ENCODE peak calls at places on chromosomes 5 and 9, in nine cellular contexts. One of them, this sample, is unnamed.

GRCh38 chr5:178525906-178526732 is 64.1 kb downstream of the COL23A1 start:
- DNase-seq in lower lobe of right lung: no peak
- DNase-seq in right lobe of liver: peak; percentile 36
- DNase-seq in psoas muscle: no peak
- DNase-seq in colonic mucosa: no peak
- DNase-seq in ovary: no peak
- DNase-seq in tibial artery: no peak
- DNase-seq in keratinocyte: no peak
- DNase-seq in fibroblast of lung: no peak
- DNase-seq in this sample: no peak

GRCh38 chr5:66554211-66554610 is 42.0 kb upstream of the MAST4 start:
- DNase-seq in lower lobe of right lung: no peak
- DNase-seq in right lobe of liver: no peak
- DNase-seq in psoas muscle: no peak
- DNase-seq in colonic mucosa: no peak
- DNase-seq in ovary: no peak
- DNase-seq in tibial artery: no peak
- DNase-seq in keratinocyte: peak; percentile 92
- DNase-seq in fibroblast of lung: peak; percentile 93
- DNase-seq in this sample: peak; percentile 99

GRCh38 chr5:62771331-62771730 is 192.7 kb downstream of the LRRC70 start:
- DNase-seq in lower lobe of right lung: no peak
- DNase-seq in right lobe of liver: no peak
- DNase-seq in psoas muscle: no peak
- DNase-seq in colonic mucosa: no peak
- DNase-seq in ovary: no peak
- DNase-seq in tibial artery: no peak
- DNase-seq in keratinocyte: no peak
- DNase-seq in fibroblast of lung: no peak
- DNase-seq in this sample: no peak

GRCh38 chr5:56200856-56201638 is 32.1 kb downstream of the ANKRD55 start:
- DNase-seq in lower lobe of right lung: peak; percentile 53
- DNase-seq in right lobe of liver: peak; percentile 69
- DNase-seq in psoas muscle: no peak
- DNase-seq in colonic mucosa: peak; percentile 57
- DNase-seq in ovary: peak; percentile 46
- DNase-seq in tibial artery: peak; percentile 37
- DNase-seq in keratinocyte: peak; percentile 17
- DNase-seq in fibroblast of lung: peak; percentile 64
- DNase-seq in this sample: peak; percentile 77

GRCh38 chr5:126054593-126055347 is 368.4 kb upstream of the GRAMD2B start:
- DNase-seq in lower lobe of right lung: no peak
- DNase-seq in right lobe of liver: no peak
- DNase-seq in psoas muscle: no peak
- DNase-seq in colonic mucosa: no peak
- DNase-seq in ovary: no peak
- DNase-seq in tibial artery: no peak
- DNase-seq in keratinocyte: no peak
- DNase-seq in fibroblast of lung: peak; percentile 70
- DNase-seq in this sample: no peak

GRCh38 chr5:177317959-177318377 is 6.3 kb upstream of the MXD3 start:
- DNase-seq in lower lobe of right lung: peak; percentile 77
- DNase-seq in right lobe of liver: peak; percentile 83
- DNase-seq in psoas muscle: peak; percentile 75
- DNase-seq in colonic mucosa: peak; percentile 84
- DNase-seq in ovary: no peak
- DNase-seq in tibial artery: peak; percentile 72
- DNase-seq in keratinocyte: peak; percentile 50
- DNase-seq in fibroblast of lung: peak; percentile 68
- DNase-seq in this sample: peak; percentile 77

GRCh38 chr5:40929049-40929448 is 19.8 kb downstream of the C7 start:
- DNase-seq in lower lobe of right lung: no peak
- DNase-seq in right lobe of liver: no peak
- DNase-seq in psoas muscle: no peak
- DNase-seq in colonic mucosa: no peak
- DNase-seq in ovary: no peak
- DNase-seq in tibial artery: no peak
- DNase-seq in keratinocyte: no peak
- DNase-seq in fibroblast of lung: no peak
- DNase-seq in this sample: no peak

GRCh38 chr5:33474004-33474403 is 33.2 kb downstream of the TARS1 start:
- DNase-seq in lower lobe of right lung: no peak
- DNase-seq in right lobe of liver: no peak
- DNase-seq in psoas muscle: no peak
- DNase-seq in colonic mucosa: no peak
- DNase-seq in ovary: no peak
- DNase-seq in tibial artery: no peak
- DNase-seq in keratinocyte: no peak
- DNase-seq in fibroblast of lung: no peak
- DNase-seq in this sample: no peak

GRCh38 chr5:176389114-176389768 is 690 bp downstream of the HIGD2A start:
- DNase-seq in lower lobe of right lung: no peak
- DNase-seq in right lobe of liver: no peak
- DNase-seq in psoas muscle: no peak
- DNase-seq in colonic mucosa: no peak
- DNase-seq in ovary: no peak
- DNase-seq in tibial artery: no peak
- DNase-seq in keratinocyte: no peak
- DNase-seq in fibroblast of lung: no peak
- DNase-seq in this sample: no peak

GRCh38 chr5:95900383-95900958 is 61.2 kb downstream of the ELL2 start:
- DNase-seq in lower lobe of right lung: no peak
- DNase-seq in right lobe of liver: no peak
- DNase-seq in psoas muscle: no peak
- DNase-seq in colonic mucosa: no peak
- DNase-seq in ovary: no peak
- DNase-seq in tibial artery: no peak
- DNase-seq in keratinocyte: no peak
- DNase-seq in fibroblast of lung: peak; percentile 75
- DNase-seq in this sample: no peak

GRCh38 chr5:163888366-163888765 is 382.9 kb downstream of the MAT2B start:
- DNase-seq in lower lobe of right lung: no peak
- DNase-seq in right lobe of liver: no peak
- DNase-seq in psoas muscle: no peak
- DNase-seq in colonic mucosa: no peak
- DNase-seq in ovary: no peak
- DNase-seq in tibial artery: no peak
- DNase-seq in keratinocyte: no peak
- DNase-seq in fibroblast of lung: peak; percentile 83
- DNase-seq in this sample: no peak

GRCh38 chr5:152051499-152052454 is 127.1 kb upstream of the GLRA1 start:
- DNase-seq in lower lobe of right lung: no peak
- DNase-seq in right lobe of liver: no peak
- DNase-seq in psoas muscle: no peak
- DNase-seq in colonic mucosa: no peak
- DNase-seq in ovary: no peak
- DNase-seq in tibial artery: no peak
- DNase-seq in keratinocyte: no peak
- DNase-seq in fibroblast of lung: no peak
- DNase-seq in this sample: no peak

GRCh38 chr9:133023117-133023890 is 7.5 kb upstream of the GTF3C5 start:
- DNase-seq in lower lobe of right lung: peak; percentile 67
- DNase-seq in right lobe of liver: no peak
- DNase-seq in psoas muscle: no peak
- DNase-seq in colonic mucosa: peak; percentile 64
- DNase-seq in ovary: no peak
- DNase-seq in tibial artery: peak; percentile 28
- DNase-seq in keratinocyte: no peak
- DNase-seq in fibroblast of lung: no peak
- DNase-seq in this sample: no peak

GRCh38 chr5:157167219-157167621 is 1.2 kb upstream of the GARIN3 start:
- DNase-seq in lower lobe of right lung: no peak
- DNase-seq in right lobe of liver: no peak
- DNase-seq in psoas muscle: no peak
- DNase-seq in colonic mucosa: no peak
- DNase-seq in ovary: no peak
- DNase-seq in tibial artery: no peak
- DNase-seq in keratinocyte: no peak
- DNase-seq in fibroblast of lung: peak; percentile 72
- DNase-seq in this sample: no peak

GRCh38 chr9:95511952-95512750 is 4.6 kb downstream of the PTCH1 start:
- DNase-seq in lower lobe of right lung: no peak
- DNase-seq in right lobe of liver: no peak
- DNase-seq in psoas muscle: no peak
- DNase-seq in colonic mucosa: peak; percentile 36
- DNase-seq in ovary: no peak
- DNase-seq in tibial artery: no peak
- DNase-seq in keratinocyte: no peak
- DNase-seq in fibroblast of lung: no peak
- DNase-seq in this sample: no peak
- H3K4me3 ChIP-seq in lower lobe of right lung: peak overlapping the region; percentile 86
- H3K4me3 ChIP-seq in right lobe of liver: no peak overlapping the region
- H3K4me3 ChIP-seq in psoas muscle: peak overlapping the region; percentile 87
- H3K4me3 ChIP-seq in colonic mucosa: peak overlapping the region; percentile 66
- H3K4me3 ChIP-seq in ovary: no peak overlapping the region
- H3K4me3 ChIP-seq in tibial artery: peak overlapping the region; percentile 92
- H3K4me3 ChIP-seq in keratinocyte: peak overlapping the region; percentile 94
- H3K4me3 ChIP-seq in fibroblast of lung: peak overlapping the region; percentile 84
- H3K4me3 ChIP-seq in this sample: peak overlapping the region; percentile 77

DNA sequence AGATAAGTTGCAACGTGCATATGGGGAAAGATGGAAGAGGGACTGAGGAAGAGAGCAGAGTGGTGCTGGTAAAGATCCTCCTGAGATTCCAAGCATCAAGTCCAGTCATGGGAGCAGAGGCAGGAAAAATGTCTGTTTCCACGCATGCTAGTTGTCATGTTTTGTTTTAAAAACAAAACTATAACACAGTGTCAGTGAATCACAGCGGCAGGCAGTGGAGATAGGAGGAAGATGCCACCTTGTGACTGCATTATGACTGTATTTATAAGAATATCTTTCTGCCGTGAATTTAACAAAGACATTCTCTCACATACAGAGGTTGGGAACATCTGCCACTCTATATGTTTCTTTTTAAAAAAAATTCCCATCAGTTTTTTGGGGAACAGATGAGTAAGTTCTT is 3.7 kb upstream of the SVEP1 start:
- DNase-seq in lower lobe of right lung: no peak
- DNase-seq in right lobe of liver: no peak
- DNase-seq in psoas muscle: no peak
- DNase-seq in colonic mucosa: no peak
- DNase-seq in ovary: no peak
- DNase-seq in tibial artery: no peak
- DNase-seq in keratinocyte: no peak
- DNase-seq in fibroblast of lung: no peak
- DNase-seq in this sample: no peak
- TF ChIP-seq CTCF in lower lobe of right lung: no peak
- TF ChIP-seq CTCF in right lobe of liver: no peak
- TF ChIP-seq CTCF in psoas muscle: no peak
- TF ChIP-seq CTCF in colonic mucosa: no peak
- TF ChIP-seq CTCF in ovary: no peak
- TF ChIP-seq CTCF in tibial artery: no peak
- TF ChIP-seq CTCF in keratinocyte: no peak
- TF ChIP-seq CTCF in fibroblast of lung: peak; percentile 26
- TF ChIP-seq CTCF in this sample: no peak

DNA sequence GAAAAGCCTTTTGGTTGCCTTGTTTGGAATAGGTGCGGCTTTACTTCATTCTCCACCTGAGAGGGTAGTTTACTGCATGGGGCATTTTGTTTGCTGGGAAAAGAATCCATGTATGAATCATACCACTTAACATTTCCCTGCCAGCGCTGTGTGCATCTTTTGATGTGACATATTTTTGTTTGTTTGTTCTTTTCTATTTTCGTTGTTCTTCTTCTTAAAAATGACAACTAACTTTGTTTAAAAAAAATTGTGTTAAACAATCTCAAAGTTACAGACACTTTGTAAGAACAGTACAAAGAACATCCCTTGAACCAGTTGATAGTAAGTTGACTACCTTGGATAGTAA is 113.2 kb downstream of the GCNT1 start:
- DNase-seq in lower lobe of right lung: no peak
- DNase-seq in right lobe of liver: no peak
- DNase-seq in psoas muscle: no peak
- DNase-seq in colonic mucosa: no peak
- DNase-seq in ovary: no peak
- DNase-seq in tibial artery: no peak
- DNase-seq in keratinocyte: no peak
- DNase-seq in fibroblast of lung: no peak
- DNase-seq in this sample: peak; percentile 58
- H3K4me3 ChIP-seq in lower lobe of right lung: peak overlapping the region; percentile 48
- H3K4me3 ChIP-seq in right lobe of liver: no peak overlapping the region
- H3K4me3 ChIP-seq in psoas muscle: peak overlapping the region; percentile 57
- H3K4me3 ChIP-seq in colonic mucosa: no peak overlapping the region
- H3K4me3 ChIP-seq in ovary: no peak overlapping the region
- H3K4me3 ChIP-seq in tibial artery: peak overlapping the region; percentile 48
- H3K4me3 ChIP-seq in keratinocyte: no peak overlapping the region
- H3K4me3 ChIP-seq in fibroblast of lung: peak overlapping the region; percentile 44
- H3K4me3 ChIP-seq in this sample: peak overlapping the region; percentile 34

GRCh38 chr5:59525310-59525709 is 368.2 kb downstream of the PDE4D start:
- DNase-seq in lower lobe of right lung: no peak
- DNase-seq in right lobe of liver: no peak
- DNase-seq in psoas muscle: no peak
- DNase-seq in colonic mucosa: no peak
- DNase-seq in ovary: no peak
- DNase-seq in tibial artery: no peak
- DNase-seq in keratinocyte: no peak
- DNase-seq in fibroblast of lung: no peak
- DNase-seq in this sample: no peak

GRCh38 chr5:59532979-59533729 is 360.4 kb downstream of the PDE4D start:
- DNase-seq in lower lobe of right lung: no peak
- DNase-seq in right lobe of liver: no peak
- DNase-seq in psoas muscle: no peak
- DNase-seq in colonic mucosa: no peak
- DNase-seq in ovary: no peak
- DNase-seq in tibial artery: no peak
- DNase-seq in keratinocyte: no peak
- DNase-seq in fibroblast of lung: no peak
- DNase-seq in this sample: no peak

GRCh38 chr5:59525957-59526356 is 367.6 kb downstream of the PDE4D start:
- DNase-seq in lower lobe of right lung: no peak
- DNase-seq in right lobe of liver: no peak
- DNase-seq in psoas muscle: no peak
- DNase-seq in colonic mucosa: no peak
- DNase-seq in ovary: no peak
- DNase-seq in tibial artery: no peak
- DNase-seq in keratinocyte: no peak
- DNase-seq in fibroblast of lung: peak; percentile 89
- DNase-seq in this sample: peak; percentile 33

GRCh38 chr5:59529286-59529685 is 364.2 kb downstream of the PDE4D start:
- DNase-seq in lower lobe of right lung: no peak
- DNase-seq in right lobe of liver: no peak
- DNase-seq in psoas muscle: no peak
- DNase-seq in colonic mucosa: no peak
- DNase-seq in ovary: no peak
- DNase-seq in tibial artery: no peak
- DNase-seq in keratinocyte: no peak
- DNase-seq in fibroblast of lung: no peak
- DNase-seq in this sample: no peak

DNA sequence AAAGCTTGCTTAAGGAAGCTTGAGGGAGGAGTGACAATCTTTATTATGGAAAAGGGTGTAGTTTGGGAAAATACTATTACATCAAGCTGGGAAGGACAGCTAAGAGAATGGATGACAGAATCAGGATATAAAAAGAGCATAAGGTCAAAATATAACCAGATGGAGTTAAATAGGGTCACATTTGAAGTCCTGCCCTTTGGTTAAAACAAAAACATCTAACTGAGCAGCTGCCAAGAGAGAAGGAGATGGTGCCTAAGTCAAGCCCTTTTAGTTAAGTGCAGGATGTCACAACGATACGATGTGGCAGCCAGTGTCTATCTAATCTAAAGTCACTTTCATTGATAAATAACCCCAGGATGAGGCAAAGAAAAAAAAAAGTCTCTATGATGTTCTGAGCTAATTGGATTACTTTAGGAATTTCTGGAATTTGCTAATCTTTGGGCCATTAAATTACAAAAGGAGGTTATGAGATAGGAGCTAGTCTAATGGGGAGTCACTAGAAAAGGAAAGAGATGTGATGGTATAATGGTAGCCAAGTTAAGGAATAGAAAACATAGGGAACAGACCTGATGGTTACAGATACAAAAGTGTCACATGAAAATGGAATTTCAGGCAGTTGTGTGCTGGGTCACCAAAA is 365.2 kb downstream of the PDE4D start:
- DNase-seq in lower lobe of right lung: no peak
- DNase-seq in right lobe of liver: no peak
- DNase-seq in psoas muscle: no peak
- DNase-seq in colonic mucosa: no peak
- DNase-seq in ovary: no peak
- DNase-seq in tibial artery: no peak
- DNase-seq in keratinocyte: no peak
- DNase-seq in fibroblast of lung: no peak
- DNase-seq in this sample: no peak
- TF ChIP-seq CTCF in lower lobe of right lung: no peak
- TF ChIP-seq CTCF in right lobe of liver: no peak
- TF ChIP-seq CTCF in psoas muscle: no peak
- TF ChIP-seq CTCF in colonic mucosa: no peak
- TF ChIP-seq CTCF in ovary: no peak
- TF ChIP-seq CTCF in tibial artery: no peak
- TF ChIP-seq CTCF in keratinocyte: no peak
- TF ChIP-seq CTCF in fibroblast of lung: no peak
- TF ChIP-seq CTCF in this sample: no peak

This sample was measured in bronchial epithelial cell.